ENCODE peak calls at places on chromosomes 13 and 19, in five cellular contexts. L is uterus, S is progenitor cell of endocrine pancreas, X is stomach, T is nephron progenitor cell. B is an unnamed sample.
A peak's percentile ranks its signal among the peaks of the same experiment; 100 is the strongest.

GRCh38 chr13:104414771-104415170 is 1348.6 kb upstream of the SLC10A2 start:
- DNase-seq in T (no peak), S (no peak), X (no peak), L (no peak), B (no peak)

GRCh38 chr13:73190477-73190876 is 131.7 kb downstream of the KLF5 start:
- DNase-seq in T (no peak), S (no peak), L (peak; percentile 15), X (no peak), B (no peak)

GRCh38 chr13:40550130-40550529 is 116.3 kb downstream of the FOXO1 start:
- DNase-seq in X (no peak), T (no peak), S (no peak), L (no peak), B (no peak)

GRCh38 chr13:27007166-27007565 is 164.4 kb downstream of the USP12 start:
- DNase-seq in T (no peak), L (no peak), S (no peak), X (no peak), B (no peak)

GRCh38 chr13:107211073-107211472 is 643.1 kb upstream of the ARGLU1 start:
- DNase-seq in L (peak; percentile 69), X (peak; percentile 80), S (peak; percentile 60), T (peak; percentile 80), B (peak; percentile 80)

GRCh38 chr19:18418725-18419194 is 438 bp upstream of the SSBP4 start:
- DNase-seq in S (peak; percentile 17), X (no peak), L (no peak), T (no peak), B (no peak)

GRCh38 chr19:48111280-48111679 is 663 bp upstream of the PLA2G4C start:
- DNase-seq in L (no peak), T (no peak), X (no peak), S (no peak), B (no peak)

GRCh38 chr13:102055116-102055515 is 346.7 kb downstream of the FGF14 start:
- DNase-seq in T (no peak), S (no peak), X (no peak), L (no peak), B (no peak)

GRCh38 chr13:113855012-113855921 is 8.6 kb downstream of the GAS6 start:
- DNase-seq in L (peak; percentile 29), T (no peak), X (peak; percentile 24), S (no peak), B (no peak)

GRCh38 chr19:14006766-14007562 is 844 bp upstream of the RFX1 start:
- DNase-seq in L (no peak), X (no peak), T (peak; percentile 90), S (peak; percentile 85), B (peak; percentile 90)

GRCh38 chr13:74040200-74040599 is 94.0 kb downstream of the KLF12 start:
- DNase-seq in T (peak; percentile 57), X (peak; percentile 36), S (peak; percentile 28), L (no peak), B (peak; percentile 76)

GRCh38 chr13:70795484-70795883 is 687.2 kb upstream of the KLHL1 start:
- DNase-seq in S (no peak), L (no peak), X (no peak), T (no peak), B (no peak)

GRCh38 chr13:50006426-50007135 is 8.7 kb upstream of the KCNRG start:
- DNase-seq in X (no peak), L (no peak), T (no peak), S (no peak), B (no peak)

GRCh38 chr19:51944798-51945552 is 17.7 kb downstream of the ZNF613 start:
- DNase-seq in L (no peak), T (no peak), S (no peak), X (no peak), B (no peak)

GRCh38 chr13:91017031-91017668 is 330.3 kb upstream of the MIR17HG start:
- DNase-seq in S (peak; percentile 20), T (peak; percentile 57), X (peak; percentile 28), L (no peak), B (peak; percentile 60)

GRCh38 chr13:91620670-91621141 is 222.3 kb downstream of the GPC5 start:
- DNase-seq in X (no peak), L (no peak), T (no peak), S (no peak), B (no peak)

GRCh38 chr13:112968910-112969691 is at the start of gene MCF2L:
- DNase-seq in S (no peak), L (no peak), X (peak; percentile 56), T (peak; percentile 56), B (no peak)

GRCh38 chr19:44943801-44944249 is 1.8 kb downstream of the APOC4 start:
- DNase-seq in T (no peak), S (no peak), L (no peak), X (peak; percentile 31), B (no peak)

GRCh38 chr19:2542341-2543069 is 66.6 kb downstream of the GADD45B start:
- DNase-seq in T (peak; percentile 57), S (no peak), X (no peak), L (no peak), B (no peak)

GRCh38 chr13:83752141-83752540 is 130.1 kb downstream of the SLITRK1 start:
- DNase-seq in S (no peak), L (no peak), X (no peak), T (no peak), B (no peak)

GRCh38 chr19:8635422-8635821 is 5.0 kb downstream of the NFILZ start:
- DNase-seq in T (no peak), X (no peak), L (no peak), S (no peak), B (no peak)

GRCh38 chr13:111644750-111645149 is 324.3 kb downstream of the TEX29 start:
- DNase-seq in X (no peak), S (no peak), T (no peak), L (no peak), B (no peak)

GRCh38 chr19:19552811-19553210 is 14.7 kb downstream of the CILP2 start:
- DNase-seq in X (peak; percentile 52), S (no peak), L (no peak), T (peak; percentile 71), B (peak; percentile 77)

GRCh38 chr13:96662036-96662435 is 332.2 kb downstream of the OXGR1 start:
- DNase-seq in L (no peak), X (no peak), T (no peak), S (no peak), B (no peak)

GRCh38 chr13:40458283-40459031 is 208.0 kb downstream of the FOXO1 start:
- DNase-seq in L (no peak), T (no peak), X (no peak), S (no peak), B (no peak)

GRCh38 chr13:29969286-29969685 is 118.9 kb upstream of the UBL3 start:
- DNase-seq in T (no peak), S (no peak), X (no peak), L (peak; percentile 45), B (no peak)

GRCh38 chr19:3607398-3608078 is 863 bp upstream of the TBXA2R start:
- DNase-seq in S (no peak), T (no peak), L (peak; percentile 60), X (no peak), B (no peak)

GRCh38 chr13:99281811-99282263 is 23.7 kb upstream of the GPR18 start:
- DNase-seq in T (no peak), X (peak; percentile 51), S (no peak), L (peak; percentile 23), B (no peak)

DNA sequence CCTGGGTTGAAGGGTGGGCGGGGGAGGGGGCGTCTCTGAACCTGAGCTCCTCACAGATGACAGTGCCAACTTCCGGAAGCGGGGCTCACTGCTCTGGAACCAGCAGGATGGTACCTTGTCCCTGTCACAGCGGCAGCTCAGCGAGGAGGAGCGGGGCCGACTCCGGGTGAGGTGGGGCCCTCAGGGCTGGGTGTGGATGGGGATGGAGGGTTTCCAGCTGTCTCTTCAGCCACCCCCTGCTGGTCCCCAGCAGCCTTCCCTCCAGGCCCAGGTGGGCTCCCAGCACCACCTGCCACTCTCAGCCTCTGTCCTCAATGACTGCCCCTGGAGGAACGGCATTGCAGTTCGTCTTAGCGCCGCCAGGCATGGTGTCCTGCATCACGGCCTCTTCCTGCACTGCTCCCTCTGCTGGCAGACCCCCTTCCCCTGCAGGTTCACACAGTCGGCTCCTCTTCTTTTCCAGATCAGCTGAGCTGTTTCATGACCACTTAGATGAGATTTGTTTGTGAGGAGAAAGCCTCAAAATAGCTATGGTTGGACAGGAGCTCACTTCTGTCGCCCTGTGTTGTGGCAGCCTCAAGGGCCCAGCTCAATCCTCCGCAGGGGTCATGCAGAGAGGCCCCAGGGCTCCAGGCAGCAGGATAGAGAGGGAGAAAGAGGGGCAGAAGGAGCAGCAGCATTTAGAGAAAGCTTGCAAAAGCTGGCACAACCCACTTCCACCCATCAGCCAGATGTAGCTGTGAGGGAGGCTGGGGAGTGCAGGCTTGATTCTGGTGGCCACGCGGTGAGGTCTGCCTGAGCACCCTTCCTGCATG is 2.5 kb upstream of the GARIN5A start:
- DNase-seq in S (no peak), X (no peak), T (no peak), L (no peak), B (no peak)
- TF ChIP-seq CTCF in S (peak; percentile 61), X (no peak), T (peak; percentile 39), L (no peak), B (no peak)

DNA sequence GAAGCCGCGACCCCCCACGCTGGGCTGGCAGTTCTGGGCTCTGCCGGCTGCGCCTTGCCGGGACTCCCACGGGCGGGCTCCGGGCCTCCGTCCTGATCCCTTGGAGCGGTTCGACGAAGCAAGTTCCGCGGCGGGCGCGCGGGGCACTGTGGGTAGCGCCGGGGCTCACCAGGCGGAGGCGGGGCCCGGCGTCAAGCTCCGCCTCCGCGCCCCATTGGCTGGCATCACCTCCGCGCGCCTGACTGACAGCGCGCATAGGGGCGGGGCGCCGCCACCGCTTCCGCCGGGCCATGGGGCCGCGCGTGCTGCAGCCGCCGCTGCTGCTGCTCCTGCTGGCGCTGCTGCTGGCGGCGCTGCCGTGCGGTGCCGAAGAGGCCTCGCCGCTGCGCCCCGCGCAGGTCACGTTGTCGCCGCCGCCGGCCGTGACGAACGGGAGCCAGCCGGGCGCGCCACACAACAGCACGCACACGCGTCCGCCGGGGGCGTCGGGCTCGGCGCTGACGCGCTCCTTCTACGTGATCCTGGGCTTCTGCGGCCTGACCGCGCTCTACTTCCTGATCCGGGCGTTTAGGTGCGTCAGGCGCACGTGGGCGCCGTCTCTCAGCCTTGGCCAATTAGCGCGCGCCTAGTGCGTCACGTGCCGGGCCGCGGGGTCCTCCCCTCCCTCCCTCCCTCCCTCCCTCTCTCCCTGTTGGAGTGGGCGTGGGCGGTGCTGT is at the start of gene FAM174C:
- DNase-seq in L (peak; percentile 95), S (peak; percentile 88), X (peak; percentile 96), T (peak; percentile 93), B (peak; percentile 94)
- TF ChIP-seq CTCF in L (peak; percentile 22), S (no peak), X (no peak), T (no peak), B (no peak)

DNA sequence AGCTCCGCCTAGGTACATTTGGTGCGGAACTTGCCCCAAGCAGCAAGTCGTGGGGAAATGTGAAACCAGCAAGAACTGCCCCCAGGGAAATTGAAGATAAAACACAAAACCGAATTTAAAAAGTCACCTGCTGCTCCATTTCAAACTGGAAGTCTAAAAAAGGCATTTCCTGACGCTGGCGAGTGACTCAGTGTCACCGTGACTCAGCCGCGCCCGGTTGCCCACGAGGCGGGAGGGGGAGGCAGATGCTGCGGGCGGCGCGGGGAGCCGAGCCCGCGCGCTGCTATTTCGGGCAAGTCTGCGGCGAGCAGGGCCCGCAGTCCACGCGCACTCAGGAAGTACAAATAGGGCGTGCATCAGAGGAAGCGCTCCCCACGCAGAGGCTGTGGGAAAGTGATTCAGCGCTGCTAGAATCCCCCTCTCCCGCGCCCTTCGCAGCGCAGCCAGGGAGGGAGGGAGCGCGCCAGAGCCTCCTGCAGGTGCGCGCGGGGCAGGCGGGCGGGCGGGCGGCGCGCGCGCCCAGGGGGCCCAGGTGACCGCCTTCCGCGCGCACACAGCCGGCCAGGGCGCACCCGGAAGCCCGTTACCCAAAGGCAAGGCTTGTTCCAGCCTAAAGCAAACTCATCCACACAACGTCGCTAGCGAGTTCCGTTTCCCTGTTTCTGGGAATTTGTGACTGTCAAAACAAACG is 168.8 kb downstream of the COL4A1 start:
- DNase-seq in S (peak; percentile 45), X (peak; percentile 55), L (peak; percentile 63), T (peak; percentile 56), B (peak; percentile 36)
- TF ChIP-seq CTCF in S (peak; percentile 26), X (no peak), L (peak; percentile 4), T (no peak), B (no peak)

GRCh38 chr13:51435002-51435578 is 17.7 kb downstream of the INTS6 start:
- DNase-seq in T (no peak), X (no peak), L (no peak), S (no peak), B (no peak)
- TF ChIP-seq CTCF in T (peak; percentile 45), X (peak; percentile 19), L (peak; percentile 26), S (peak; percentile 67), B (peak; percentile 67)

B was measured in endothelial cell.